ENCODE peak calls at places on chromosomes 5 and 9, in eight cellular contexts. G, Q, Z, Y, H, W, L and S are unnamed samples.

GRCh38 chr5:117100156-117100555 is 525.5 kb upstream of the SEMA6A start:
- DNase-seq in W (no peak), Z (no peak), Q (no peak), L (no peak), G (no peak), Y (no peak), H (no peak), S (no peak)

GRCh38 chr9:134332841-134333233 is 6.6 kb downstream of the RXRA start:
- DNase-seq in W (no peak), Q (no peak), Z (no peak), H (no peak), G (no peak), L (no peak), Y (no peak), S (no peak)

GRCh38 chr9:74218374-74219063 is 278.6 kb upstream of the RORB start:
- DNase-seq in Z (no peak), Q (no peak), L (no peak), H (no peak), Y (no peak), G (no peak), W (no peak), S (no peak)

GRCh38 chr5:147216552-147217154 is 18.2 kb upstream of the STK32A start:
- DNase-seq in Z (peak), G (peak), Q (no peak), H (peak), Y (no peak), W (no peak), L (no peak), S (no peak)

GRCh38 chr5:9932770-9933169 is 302.6 kb upstream of the TAS2R1 start:
- DNase-seq in L (peak), W (no peak), Z (no peak), H (peak), G (no peak), Y (no peak), Q (no peak), S (no peak)

GRCh38 chr5:133744030-133744645 is 131.8 kb upstream of the FSTL4 start:
- DNase-seq in W (no peak), G (no peak), Q (no peak), L (no peak), H (no peak), Y (no peak), Z (no peak), S (no peak)

GRCh38 chr5:156819967-156820581 is 30.0 kb upstream of the PPP1R2B start:
- DNase-seq in H (no peak), W (no peak), Z (no peak), L (no peak), Y (no peak), G (no peak), Q (no peak), S (no peak)

GRCh38 chr5:128464596-128464995 is 73.4 kb downstream of the FBN2 start:
- DNase-seq in G (no peak), Y (no peak), H (no peak), W (no peak), L (no peak), Q (no peak), Z (no peak), S (no peak)

GRCh38 chr5:175709276-175709781 is 51.5 kb downstream of the HRH2 start:
- DNase-seq in W (no peak), G (no peak), Q (peak), Z (no peak), L (no peak), Y (peak), H (no peak), S (no peak)

GRCh38 chr9:98690686-98691085 is 18.0 kb downstream of the GABBR2 start:
- DNase-seq in Z (no peak), H (no peak), Q (no peak), Y (no peak), L (no peak), G (no peak), W (no peak), S (no peak)

GRCh38 chr5:37737326-37738056 is 102.3 kb downstream of the GDNF start:
- DNase-seq in W (no peak), G (no peak), L (no peak), Z (no peak), Q (no peak), Y (no peak), H (peak), S (no peak)

GRCh38 chr5:39670391-39670790 is 245.6 kb upstream of the DAB2 start:
- DNase-seq in L (no peak), Z (no peak), H (peak), G (no peak), Y (no peak), W (no peak), Q (no peak), S (no peak)

GRCh38 chr9:95132406-95133350 is 184.8 kb downstream of the FANCC start:
- DNase-seq in Z (no peak), H (no peak), Q (no peak), G (no peak), W (no peak), Y (peak), L (no peak), S (no peak)

GRCh38 chr5:142984525-142984924 is 214.3 kb downstream of the ARHGAP26 start:
- DNase-seq in Z (no peak), L (no peak), G (no peak), H (no peak), Y (no peak), Q (no peak), W (no peak), S (no peak)
- TF ChIP-seq POLR2AphosphoS5 in Z (no peak), L (no peak), G (no peak), H (no peak), Y (no peak), Q (no peak), W (no peak), S (no peak)

DNA sequence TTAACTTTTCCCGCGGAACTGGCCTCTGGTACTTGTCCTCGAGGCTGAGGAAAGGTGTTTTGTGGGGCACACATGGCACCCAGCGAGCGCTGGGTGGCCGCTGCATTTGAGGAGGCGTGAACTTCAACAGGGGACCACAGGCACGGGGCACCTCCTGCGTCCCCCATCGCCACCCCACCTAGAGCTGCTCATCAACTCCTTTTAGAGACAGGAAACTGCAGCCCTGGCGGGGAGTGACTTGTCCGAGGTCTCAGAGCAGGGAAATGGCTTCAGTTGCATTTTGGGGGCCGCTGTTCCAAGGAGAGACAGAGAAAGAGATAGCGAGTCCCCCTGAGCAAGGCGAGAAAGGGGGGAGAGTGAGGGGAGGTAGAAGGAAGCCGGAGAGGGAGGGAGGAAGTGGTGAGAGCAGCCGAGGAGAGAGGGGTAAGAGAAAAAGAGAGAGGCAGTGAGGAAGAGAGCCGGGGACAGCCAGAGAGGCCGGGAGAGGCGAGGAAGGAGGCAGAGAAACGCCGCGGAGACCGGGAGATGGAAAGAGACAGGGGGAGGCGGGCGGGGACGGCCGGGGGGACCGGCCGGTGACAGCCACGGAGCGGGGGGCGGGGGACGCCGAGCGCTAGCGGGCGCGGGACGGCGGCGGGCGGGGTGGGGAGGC is 12.5 kb upstream of the LHX2 start:
- DNase-seq in L (no peak), Y (no peak), G (peak), Q (no peak), H (peak), Z (no peak), W (no peak), S (peak)
- H3K4me3 ChIP-seq in L (no peak), Y (peak), G (peak), Q (peak), H (peak), Z (peak), W (no peak), S (peak)

GRCh38 chr5:88724201-88724600 is 158.8 kb downstream of the MEF2C start:
- DNase-seq in W (no peak), Q (no peak), H (peak), G (no peak), L (peak), Z (no peak), Y (no peak), S (no peak)
- TF ChIP-seq CTCF in W (no peak), Q (no peak), H (no peak), G (no peak), L (peak), Z (no peak), Y (no peak), S (no peak)

DNA sequence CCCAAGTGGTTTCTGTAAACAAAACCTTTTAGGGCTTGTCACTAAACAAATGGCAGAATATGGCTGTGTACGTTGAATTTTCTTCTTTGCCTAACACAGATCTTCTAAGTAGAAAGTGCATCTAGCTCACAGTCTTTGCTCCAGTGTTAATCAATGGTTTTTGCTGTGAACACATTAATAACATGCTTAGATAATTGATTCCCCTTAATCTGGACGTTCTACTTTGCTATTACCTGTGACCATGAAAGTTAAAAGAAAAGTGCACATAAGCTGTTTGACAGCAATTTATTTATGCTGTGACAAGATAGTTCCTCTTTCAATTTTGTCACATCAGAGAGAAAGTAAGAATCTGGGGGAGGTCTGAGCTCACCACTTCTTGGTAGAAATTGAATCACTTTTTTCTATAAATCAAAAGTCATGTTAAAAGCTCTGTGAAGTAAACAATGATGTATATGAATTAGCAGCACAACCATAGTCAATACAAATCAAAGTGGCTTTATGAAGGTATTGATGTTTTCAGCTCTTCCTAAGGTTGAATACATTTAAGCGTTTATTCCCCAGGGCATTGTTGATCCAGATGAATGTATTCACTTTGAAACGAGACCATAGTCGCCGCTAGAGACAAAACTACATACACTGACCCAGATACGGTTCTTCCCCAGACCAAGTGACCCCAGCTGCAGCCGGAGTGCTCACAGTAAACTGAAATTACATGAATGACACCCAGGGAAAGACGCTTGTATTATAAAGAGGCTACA is 174.6 kb upstream of the ZNF608 start:
- DNase-seq in H (no peak), G (no peak), W (no peak), Z (no peak), Y (no peak), L (no peak), Q (no peak), S (no peak)
- TF ChIP-seq POLR2AphosphoS5 in H (no peak), G (no peak), W (no peak), Z (no peak), Y (no peak), L (no peak), Q (no peak), S (no peak)

DNA sequence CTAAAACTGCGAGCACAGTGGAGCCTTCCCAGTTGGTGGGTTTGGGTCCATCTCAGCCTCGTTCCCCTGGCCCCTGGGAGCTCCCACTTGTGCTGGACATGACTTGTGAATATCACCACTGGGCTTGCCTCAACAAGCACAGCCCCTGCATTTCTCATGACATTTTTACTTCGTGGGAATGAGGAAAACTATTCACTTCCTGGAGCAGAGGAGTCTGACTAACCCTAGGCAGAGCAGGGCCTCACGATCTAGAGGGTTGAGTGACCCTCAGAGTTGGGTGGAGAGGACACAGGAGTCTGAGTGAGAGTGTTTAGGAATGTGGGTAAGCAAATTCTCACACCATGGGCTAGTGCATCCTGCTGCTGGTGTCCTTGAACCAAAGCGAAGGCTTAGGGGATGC is 272.6 kb downstream of the ZSWIM6 start:
- DNase-seq in W (peak), Z (no peak), H (no peak), G (no peak), Q (no peak), Y (no peak), L (no peak), S (no peak)
- H3K4me3 ChIP-seq in W (no peak), Z (no peak), H (no peak), G (no peak), Q (no peak), Y (no peak), L (no peak), S (no peak)

GRCh38 chr9:34492051-34492450 is 30.7 kb downstream of the ENHO start:
- DNase-seq in G (no peak), Y (no peak), Q (no peak), W (no peak), H (peak), Z (no peak), L (no peak), S (no peak)
- TF ChIP-seq CTCF in G (peak), Y (no peak), Q (no peak), W (no peak), H (peak), Z (no peak), L (peak), S (no peak)

GRCh38 chr9:136857606-136858412 is 5.7 kb downstream of the MAMDC4 start:
- DNase-seq in Q (peak), Y (peak), H (no peak), Z (no peak), L (no peak), G (peak), W (no peak), S (no peak)
- TF ChIP-seq POLR2AphosphoS5 in Q (no peak), Y (no peak), H (no peak), Z (no peak), L (peak), G (peak), W (no peak), S (no peak)

GRCh38 chr9:129416831-129417604 is 203.9 kb downstream of the C9orf50 start:
- DNase-seq in Q (no peak), G (no peak), H (no peak), W (no peak), L (no peak), Y (no peak), Z (no peak), S (peak)
- H3K4me3 ChIP-seq in Q (no peak), G (no peak), H (no peak), W (no peak), L (no peak), Y (no peak), Z (peak), S (no peak)

GRCh38 chr5:142542906-142543305 is 143.0 kb downstream of the FGF1 start:
- DNase-seq in H (no peak), L (no peak), W (no peak), Y (no peak), Z (no peak), Q (no peak), G (no peak), S (no peak)
- TF ChIP-seq CTCF in H (no peak), L (no peak), W (no peak), Y (no peak), Z (no peak), Q (no peak), G (no peak), S (no peak)